ENCODE peak calls at places on chromosomes 7 and 10, in five cellular contexts. Y is spleen, C is Caco-2, P is fibroblast of villous mesenchyme, K is body of pancreas. M is an unnamed sample.

GRCh38 chr10:88989824-88990527 is 622 bp upstream of the FAS start:
- DNase-seq in Y (no peak), C (no peak), P (peak), K (no peak), M (peak)

GRCh38 chr10:45673074-45673628 is 579 bp upstream of the ZFAND4 start:
- DNase-seq in Y (peak), C (peak), P (no peak), K (peak), M (peak)

GRCh38 chr10:73589538-73590126 is 1.5 kb downstream of the USP54 start:
- DNase-seq in Y (no peak), C (no peak), P (no peak), K (no peak), M (no peak)

GRCh38 chr10:102802920-102803534 is 34.2 kb downstream of the CYP17A1 start:
- DNase-seq in Y (no peak), C (no peak), P (peak), K (peak), M (peak)

GRCh38 chr10:27482984-27483956 is 20.8 kb upstream of the RAB18 start:
- DNase-seq in Y (no peak), C (no peak), P (peak), K (no peak), M (peak)

GRCh38 chr10:96509017-96509641 is 4.6 kb downstream of the TLL2 start:
- DNase-seq in Y (no peak), C (no peak), P (peak), K (no peak), M (peak)

GRCh38 chr7:49166441-49166840 is 242.1 kb downstream of the CDC14C start:
- DNase-seq in Y (no peak), C (no peak), P (peak), K (no peak), M (no peak)

GRCh38 chr7:12322287-12322902 is 81.3 kb downstream of the VWDE start:
- DNase-seq in Y (no peak), C (no peak), P (peak), K (no peak), M (peak)

GRCh38 chr7:127252736-127253288 is at the start of gene GRM8:
- DNase-seq in Y (peak), C (no peak), P (peak), K (peak), M (peak)

GRCh38 chr10:72688208-72688651 is 3.7 kb upstream of the MCU start:
- DNase-seq in Y (no peak), C (peak), P (peak), K (peak), M (peak)

GRCh38 chr7:116322541-116322940 is 112.2 kb downstream of the TES start:
- DNase-seq in Y (no peak), C (no peak), P (no peak), K (no peak), M (no peak)

GRCh38 chr10:80408198-80409085 is at the start of gene PRXL2A:
- DNase-seq in Y (peak), C (peak), P (peak), K (peak), M (peak)

GRCh38 chr10:124952123-124952522 is 10.2 kb downstream of the ZRANB1 start:
- DNase-seq in Y (no peak), C (no peak), P (no peak), K (no peak), M (no peak)

GRCh38 chr7:47941136-47941844 is 7.0 kb downstream of the PKD1L1 start:
- DNase-seq in Y (peak), C (no peak), P (peak), K (no peak), M (peak)

GRCh38 chr7:6564091-6564770 is 13.0 kb upstream of the GRID2IP start:
- DNase-seq in Y (no peak), C (no peak), P (no peak), K (no peak), M (no peak)

GRCh38 chr7:21962677-21963076 is 17.0 kb upstream of the CDCA7L start:
- DNase-seq in Y (no peak), C (no peak), P (no peak), K (no peak), M (no peak)

GRCh38 chr7:8168336-8168735 is 93.6 kb downstream of the ICA1 start:
- DNase-seq in Y (no peak), C (no peak), P (no peak), K (no peak), M (no peak)

GRCh38 chr7:861222-861621 is 15.1 kb upstream of the GET4 start:
- DNase-seq in Y (no peak), C (peak), P (no peak), K (no peak), M (no peak)

GRCh38 chr7:120733143-120733542 is 124.8 kb downstream of the TSPAN12 start:
- DNase-seq in Y (no peak), C (no peak), P (peak), K (no peak), M (peak)

GRCh38 chr10:43238462-43238861 is 28.4 kb downstream of the RASGEF1A start:
- DNase-seq in Y (peak), C (peak), P (no peak), K (no peak), M (no peak)

GRCh38 chr7:111071556-111071955 is 19.4 kb upstream of the LRRN3 start:
- DNase-seq in Y (no peak), C (no peak), P (no peak), K (no peak), M (no peak)

GRCh38 chr7:96671854-96672253 is 37.8 kb downstream of the SEM1 start:
- DNase-seq in Y (no peak), C (no peak), P (no peak), K (no peak), M (no peak)

GRCh38 chr10:78035025-78035424 is 1.4 kb downstream of the RPS24 start:
- DNase-seq in Y (no peak), C (no peak), P (peak), K (no peak), M (peak)

GRCh38 chr7:32670105-32670504 is 174.8 kb downstream of the AVL9 start:
- DNase-seq in Y (no peak), C (peak), P (peak), K (no peak), M (peak)
- H3K4me3 ChIP-seq in Y (no peak), C (no peak), P (no peak), K (no peak), M (no peak)

GRCh38 chr10:44309939-44310761 is 74.7 kb downstream of the CXCL12 start:
- DNase-seq in Y (no peak), C (no peak), P (no peak), K (no peak), M (no peak)

GRCh38 chr10:44308935-44309334 is 76.0 kb downstream of the CXCL12 start:
- DNase-seq in Y (no peak), C (no peak), P (no peak), K (no peak), M (no peak)

GRCh38 chr10:44307691-44308090 is 77.2 kb downstream of the CXCL12 start:
- DNase-seq in Y (no peak), C (no peak), P (no peak), K (no peak), M (no peak)

GRCh38 chr10:44306147-44306710 is 78.7 kb downstream of the CXCL12 start:
- DNase-seq in Y (no peak), C (no peak), P (peak), K (peak), M (peak)

GRCh38 chr10:44306762-44307161 is 78.1 kb downstream of the CXCL12 start:
- DNase-seq in Y (no peak), C (no peak), P (no peak), K (no peak), M (no peak)
- TF ChIP-seq CTCF in Y (no peak), C (no peak), P (peak), K (no peak), M (peak)

DNA sequence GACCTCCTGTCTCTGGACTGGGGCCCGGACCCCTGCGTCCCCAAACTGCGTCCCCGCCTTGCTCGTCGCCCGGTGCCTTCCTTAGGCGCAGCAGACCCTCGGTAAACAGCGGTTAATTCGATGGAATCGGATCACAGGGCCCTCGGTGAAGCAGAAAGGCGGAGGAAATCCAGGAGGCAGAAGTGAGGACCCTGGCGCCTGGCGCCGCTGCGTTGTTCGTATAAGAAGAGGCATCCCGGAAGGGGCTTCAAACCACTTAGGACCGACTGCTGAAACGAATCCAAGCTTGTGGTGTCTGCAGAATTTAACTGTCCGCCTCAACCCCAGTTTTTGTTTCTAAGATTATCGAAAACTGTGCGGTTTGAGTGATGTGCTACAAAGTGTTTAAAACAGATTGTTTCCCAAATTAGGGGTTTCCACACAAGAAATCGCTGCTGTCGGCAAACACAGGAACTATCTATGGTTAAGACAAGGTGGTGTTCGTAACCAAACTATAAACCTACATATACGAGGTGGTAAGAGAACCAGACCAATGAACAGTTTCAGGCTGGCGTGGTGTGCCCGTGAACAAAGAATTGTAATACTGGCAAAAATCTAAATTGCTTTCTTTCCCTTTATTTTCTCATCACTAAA is 760 bp upstream of the DGKI start:
- DNase-seq in Y (no peak), C (no peak), P (peak), K (no peak), M (peak)
- H3K4me3 ChIP-seq in Y (peak), C (no peak), P (peak), K (no peak), M (peak)

GRCh38 chr10:118832242-118832651 is 77.5 kb upstream of the CACUL1 start:
- DNase-seq in Y (peak), C (no peak), P (peak), K (no peak), M (no peak)

GRCh38 chr10:118823256-118823907 is 68.6 kb upstream of the CACUL1 start:
- DNase-seq in Y (peak), C (no peak), P (peak), K (no peak), M (no peak)

GRCh38 chr10:118827466-118828155 is 72.8 kb upstream of the CACUL1 start:
- DNase-seq in Y (peak), C (peak), P (no peak), K (no peak), M (no peak)
- TF ChIP-seq CTCF in Y (no peak), C (peak), P (peak), K (no peak), M (peak)

DNA sequence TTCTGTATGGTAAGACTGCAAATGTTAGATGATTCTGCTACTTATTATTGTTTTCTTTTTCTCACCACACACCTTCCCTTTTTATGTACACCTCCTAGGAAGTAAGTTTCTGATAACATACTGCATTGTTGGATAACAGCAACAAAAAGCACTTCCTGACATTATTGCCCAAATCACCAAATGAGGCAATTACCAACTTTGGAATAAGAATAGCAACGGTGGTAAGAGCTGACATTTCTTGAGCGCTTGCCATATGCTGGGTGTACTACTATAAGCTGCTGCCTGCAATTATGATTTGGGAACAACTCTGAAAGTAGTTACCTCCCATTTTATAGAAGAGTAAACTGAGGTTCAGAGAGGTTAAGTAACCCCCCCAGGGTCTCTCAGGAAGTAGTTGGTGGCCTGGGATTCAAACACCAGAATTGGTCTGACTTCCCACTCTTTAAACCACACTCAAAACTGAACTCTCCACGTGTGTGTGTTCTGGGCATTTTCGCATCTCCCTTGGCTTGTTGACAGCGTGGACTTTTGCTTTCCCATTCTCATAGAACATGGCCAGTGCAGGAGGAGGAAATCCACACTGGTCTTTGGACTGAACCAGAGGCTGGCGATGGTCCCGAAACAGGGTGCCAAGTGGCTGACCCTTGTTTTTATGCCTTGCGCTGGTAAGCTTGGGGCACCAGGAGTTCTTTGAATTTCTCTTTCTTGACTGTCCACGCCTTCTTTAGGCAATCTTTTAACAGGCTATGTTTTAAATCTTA is 71.4 kb downstream of the TCF7L2 start:
- DNase-seq in Y (no peak), C (no peak), P (no peak), K (no peak), M (no peak)
- H3K4me3 ChIP-seq in Y (no peak), C (no peak), P (no peak), K (no peak), M (no peak)

GRCh38 chr10:101493249-101493648 is 94.8 kb downstream of the POLL start:
- DNase-seq in Y (no peak), C (no peak), P (no peak), K (no peak), M (no peak)

GRCh38 chr10:101494650-101495049 is 93.4 kb downstream of the POLL start:
- DNase-seq in Y (no peak), C (no peak), P (no peak), K (no peak), M (no peak)

GRCh38 chr10:101492814-101493213 is 95.2 kb downstream of the POLL start:
- DNase-seq in Y (no peak), C (no peak), P (no peak), K (no peak), M (no peak)

GRCh38 chr10:101493782-101494281 is 94.2 kb downstream of the POLL start:
- DNase-seq in Y (no peak), C (no peak), P (no peak), K (no peak), M (no peak)

GRCh38 chr10:101495324-101495925 is 92.6 kb downstream of the POLL start:
- DNase-seq in Y (no peak), C (no peak), P (no peak), K (no peak), M (peak)
- TF ChIP-seq CTCF in Y (no peak), C (peak), P (peak), K (no peak), M (peak)

GRCh38 chr10:13890233-13890616 is 303.5 kb downstream of the PRPF18 start:
- DNase-seq in Y (no peak), C (no peak), P (peak), K (no peak), M (peak)
- H3K4me3 ChIP-seq in Y (peak), C (no peak), P (peak), K (no peak), M (peak)

DNA sequence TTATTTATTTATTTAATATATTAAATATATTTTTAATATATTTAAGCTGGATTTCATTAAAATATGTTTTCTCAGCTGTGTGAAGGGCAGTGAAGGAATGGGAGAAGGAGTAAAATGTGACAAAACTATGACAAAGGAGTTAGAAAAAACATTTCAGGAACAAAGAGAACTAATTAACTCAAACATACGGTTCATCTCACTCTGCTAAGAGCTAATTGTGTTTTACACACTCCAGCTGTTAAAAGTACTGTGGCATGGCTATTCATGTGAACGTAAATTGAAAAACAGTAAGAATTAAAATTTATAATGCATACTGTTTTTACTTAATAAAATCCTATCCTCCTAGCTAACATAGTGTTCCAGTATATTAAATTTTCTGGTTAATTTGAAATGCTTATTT is 262.5 kb upstream of the GNAI1 start:
- DNase-seq in Y (no peak), C (no peak), P (no peak), K (no peak), M (no peak)
- TF ChIP-seq CTCF in Y (no peak), C (no peak), P (no peak), K (no peak), M (no peak)

GRCh38 chr10:101120520-101120883 is 10.6 kb upstream of the TLX1 start:
- DNase-seq in Y (no peak), C (no peak), P (no peak), K (no peak), M (no peak)
- H3K4me3 ChIP-seq in Y (peak), C (no peak), P (peak), K (peak), M (no peak)

M was measured in fibroblast of mammary gland.